ENCODE peak calls at places on chromosomes 13 and 19, in ten cellular contexts. T, H, C, K, X, N, U, G, F and E are unnamed samples.

GRCh38 chr19:41920878-41921277 is 7.4 kb downstream of the ERFL start:
- DNase-seq in K (no peak), C (no peak), X (no peak), H (no peak), U (no peak), F (no peak), G (no peak), N (no peak), T (no peak), E (no peak)

GRCh38 chr19:21922276-21922675 is 86.3 kb upstream of the ZNF43 start:
- DNase-seq in T (no peak), N (no peak), C (no peak), H (no peak), F (no peak), X (no peak), U (no peak), K (no peak), G (no peak), E (no peak)

GRCh38 chr19:23509686-23510450 is 114.6 kb upstream of the ZNF91 start:
- DNase-seq in K (no peak), C (no peak), F (no peak), N (no peak), G (no peak), X (no peak), U (no peak), T (no peak), H (no peak), E (no peak)

GRCh38 chr19:53034948-53035675 is 9.4 kb upstream of the ERVV-2 start:
- DNase-seq in C (no peak), G (no peak), H (no peak), K (no peak), N (no peak), X (no peak), U (no peak), F (no peak), T (no peak), E (peak; percentile 4)

GRCh38 chr19:47264629-47265028 is 8.3 kb downstream of the CCDC9 start:
- DNase-seq in C (no peak), K (no peak), U (no peak), F (no peak), T (no peak), H (no peak), G (no peak), X (no peak), N (no peak), E (no peak)

GRCh38 chr13:109191422-109191821 is 562.0 kb downstream of the MYO16 start:
- DNase-seq in C (no peak), G (no peak), U (no peak), N (no peak), T (no peak), X (no peak), H (no peak), F (no peak), K (no peak), E (no peak)

GRCh38 chr19:40990972-40991381 is at the start of gene CYP2B6:
- DNase-seq in G (peak; percentile 13), C (no peak), X (no peak), T (no peak), N (no peak), K (no peak), F (no peak), U (peak; percentile 84), H (no peak), E (no peak)

GRCh38 chr13:76836311-76836710 is 49.9 kb downstream of the KCTD12 start:
- DNase-seq in C (no peak), U (no peak), K (no peak), G (no peak), H (no peak), N (no peak), X (no peak), F (no peak), T (peak; percentile 70), E (no peak)

GRCh38 chr19:55504981-55505380 is 16.7 kb downstream of the SSC5D start:
- DNase-seq in K (no peak), U (no peak), C (no peak), N (no peak), F (no peak), T (no peak), X (no peak), H (no peak), G (no peak), E (no peak)

GRCh38 chr19:610801-611505 is 21.3 kb downstream of the HCN2 start:
- DNase-seq in N (no peak), F (peak; percentile 74), X (peak; percentile 67), T (peak; percentile 76), G (peak; percentile 54), U (no peak), C (no peak), K (no peak), H (peak; percentile 38), E (no peak)

GRCh38 chr19:46813570-46814358 is 25.4 kb upstream of the SLC1A5 start:
- DNase-seq in K (no peak), H (peak; percentile 92), C (peak; percentile 87), N (no peak), U (peak; percentile 91), T (peak; percentile 46), X (peak; percentile 89), F (peak; percentile 66), G (peak; percentile 61), E (peak; percentile 56)

GRCh38 chr13:114134111-114134943 is 1.9 kb upstream of the RASA3 start:
- DNase-seq in F (no peak), X (no peak), C (no peak), N (no peak), K (no peak), H (no peak), T (no peak), U (peak; percentile 48), G (no peak), E (peak; percentile 76)

GRCh38 chr13:113399755-113400149 is 35.8 kb upstream of the GRTP1 start:
- DNase-seq in N (peak; percentile 71), T (no peak), F (no peak), X (no peak), K (no peak), U (peak; percentile 44), H (no peak), C (no peak), G (no peak), E (no peak)

GRCh38 chr19:1489463-1489971 is 633 bp downstream of the PCSK4 start:
- DNase-seq in C (no peak), N (no peak), U (peak; percentile 57), K (no peak), H (no peak), G (no peak), X (no peak), T (no peak), F (no peak), E (no peak)

GRCh38 chr19:11265177-11265784 is 3.0 kb upstream of the DOCK6 start:
- DNase-seq in T (no peak), N (no peak), U (no peak), G (no peak), X (no peak), C (no peak), K (no peak), H (no peak), F (no peak), E (no peak)

DNA sequence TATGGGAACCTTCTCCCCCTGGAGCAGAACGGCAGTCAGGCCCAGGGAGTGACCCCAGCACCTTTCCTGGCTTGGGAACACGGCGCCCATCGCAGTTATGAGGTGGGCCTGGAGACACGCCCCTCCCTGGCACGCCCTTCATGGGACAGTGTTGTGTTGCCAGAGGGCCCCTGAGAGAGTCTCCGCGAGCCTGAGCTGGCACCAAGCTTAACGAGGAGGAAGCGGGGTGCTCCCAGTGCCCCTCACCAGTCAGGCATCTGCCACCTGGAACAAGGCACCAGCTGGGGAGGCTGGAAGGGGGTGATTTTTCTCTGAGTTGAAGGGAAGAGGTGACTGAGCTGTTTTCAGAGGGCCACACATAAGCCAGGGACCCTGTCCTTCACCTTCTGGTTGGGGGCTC is 180.6 kb downstream of the KDM4B start:
- DNase-seq in T (no peak), F (no peak), N (no peak), H (no peak), K (no peak), C (no peak), U (peak; percentile 51), G (no peak), X (no peak), E (no peak)
- TF ChIP-seq POLR2A in T (no peak), F (no peak), N (no peak), H (no peak), K (no peak), C (no peak), U (no peak), G (no peak), X (no peak), E (no peak)

DNA sequence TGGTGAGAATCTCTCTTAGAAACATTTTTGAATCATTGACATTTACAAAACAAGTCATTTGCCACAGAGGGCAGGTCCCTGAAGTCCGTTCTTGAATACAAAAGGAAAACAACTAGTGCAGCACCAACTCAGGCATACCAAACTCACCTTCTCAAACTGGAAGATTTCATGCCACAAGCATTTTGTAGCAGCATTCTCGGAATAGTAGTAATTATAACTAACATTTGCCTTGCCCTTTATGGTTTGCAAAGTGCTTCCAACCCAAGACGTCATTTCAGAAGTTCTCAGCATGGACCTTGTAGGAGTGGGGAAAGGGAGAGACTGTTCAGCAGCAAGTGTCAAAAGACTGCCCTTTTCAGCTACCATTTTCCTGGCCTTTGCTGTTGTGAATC is 344.6 kb downstream of the RFC3 start:
- DNase-seq in K (no peak), G (no peak), T (peak; percentile 34), F (peak; percentile 12), N (no peak), H (no peak), C (no peak), X (no peak), U (no peak), E (peak; percentile 32)
- H3K4me3 ChIP-seq in K (no peak overlapping the region), G (no peak overlapping the region), T (peak overlapping the region; percentile 31), F (peak overlapping the region; percentile 40), N (peak overlapping the region; percentile 12), H (no peak overlapping the region), C (no peak overlapping the region), X (no peak overlapping the region), U (no peak overlapping the region), E (no peak overlapping the region)

GRCh38 chr13:19890030-19890429 is 26.6 kb upstream of the ZMYM5 start:
- DNase-seq in H (no peak), F (no peak), T (no peak), U (no peak), C (no peak), G (no peak), X (no peak), K (no peak), N (no peak), E (peak; percentile 80)

DNA sequence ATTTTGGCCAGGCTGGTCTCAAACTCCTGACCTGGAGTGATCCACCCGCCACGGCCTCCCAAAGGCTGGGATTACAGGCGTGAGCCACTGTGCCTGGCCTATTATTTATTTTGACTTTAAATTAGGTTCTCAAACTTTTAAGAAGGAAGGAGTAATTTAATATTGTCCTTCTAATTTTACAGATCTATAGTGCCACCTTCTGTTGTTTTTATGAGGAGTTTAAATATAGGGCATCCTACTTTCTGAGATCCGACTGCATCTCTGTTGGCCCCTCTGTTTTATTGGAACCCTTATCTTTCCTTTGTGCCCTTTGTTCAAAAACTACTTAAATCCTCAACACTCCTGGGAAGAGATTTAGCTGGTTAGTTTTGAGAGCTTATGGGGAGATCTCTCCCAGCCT is 25.4 kb upstream of the ZMYM5 start:
- DNase-seq in C (peak; percentile 22), H (no peak), T (peak; percentile 38), U (no peak), N (no peak), F (no peak), G (no peak), K (no peak), X (no peak), E (no peak)
- H3K27ac ChIP-seq in C (no peak overlapping the region), H (no peak overlapping the region), T (no peak overlapping the region), U (no peak overlapping the region), N (no peak overlapping the region), F (no peak overlapping the region), G (no peak overlapping the region), K (no peak overlapping the region), X (no peak overlapping the region), E (no peak overlapping the region)

GRCh38 chr19:18098891-18099622 is 1.5 kb downstream of the MAST3 start:
- DNase-seq in T (no peak), G (peak; percentile 60), X (no peak), U (no peak), K (no peak), H (peak; percentile 32), C (no peak), F (no peak), N (no peak), E (peak; percentile 22)
- TF ChIP-seq POLR2A in T (no peak), G (no peak), X (no peak), U (no peak), K (no peak), H (no peak), C (no peak), F (no peak), N (no peak), E (no peak)